ENCODE peak calls at places on chromosomes 3 and 15, in seven cellular contexts. M, F, R, Y, O, L and Q are unnamed samples.

GRCh38 chr3:106628407-106628806 is 748.8 kb upstream of the CCDC54 start:
- DNase-seq in M (peak; percentile 46), F (no peak), R (no peak), Y (no peak), O (peak; percentile 4), L (no peak), Q (no peak)

GRCh38 chr3:185847506-185847905 is 22.7 kb upstream of the IGF2BP2 start:
- DNase-seq in M (no peak), F (no peak), R (no peak), Y (no peak), O (no peak), L (no peak), Q (no peak)

GRCh38 chr3:178200316-178200715 is 335.9 kb upstream of the KCNMB2 start:
- DNase-seq in M (no peak), F (no peak), R (no peak), Y (no peak), O (no peak), L (no peak), Q (no peak)

GRCh38 chr15:77012868-77013267 is 17.9 kb downstream of the PSTPIP1 start:
- DNase-seq in M (no peak), F (peak; percentile 44), R (no peak), Y (no peak), O (no peak), L (peak; percentile 60), Q (no peak)

GRCh38 chr3:179148446-179149238 is 485 bp downstream of the PIK3CA start:
- DNase-seq in M (peak; percentile 10), F (peak; percentile 58), R (no peak), Y (peak; percentile 82), O (peak; percentile 64), L (peak; percentile 63), Q (peak; percentile 62)

GRCh38 chr15:43800286-43801136 is at the start of gene HYPK:
- DNase-seq in M (peak; percentile 82), F (peak; percentile 93), R (peak; percentile 90), Y (peak; percentile 91), O (peak; percentile 87), L (peak; percentile 92), Q (peak; percentile 84)

GRCh38 chr15:78076231-78077052 is 1.1 kb downstream of the TBC1D2B start:
- DNase-seq in M (no peak), F (no peak), R (no peak), Y (peak; percentile 48), O (no peak), L (no peak), Q (peak; percentile 41)

GRCh38 chr15:71362556-71362955 is 247.3 kb downstream of the THSD4 start:
- DNase-seq in M (no peak), F (no peak), R (no peak), Y (no peak), O (no peak), L (no peak), Q (no peak)

GRCh38 chr3:12750223-12750622 is 8.8 kb downstream of the TMEM40 start:
- DNase-seq in M (peak; percentile 79), F (peak; percentile 42), R (no peak), Y (no peak), O (peak; percentile 88), L (no peak), Q (no peak)

GRCh38 chr15:92903956-92904831 is 4.1 kb downstream of the CHD2 start:
- DNase-seq in M (peak; percentile 98), F (peak; percentile 99), R (peak; percentile 100), Y (peak; percentile 99), O (peak; percentile 98), L (peak; percentile 99), Q (peak; percentile 98)

GRCh38 chr3:177835917-177836316 is 638.6 kb upstream of the TBL1XR1 start:
- DNase-seq in M (peak; percentile 79), F (no peak), R (no peak), Y (no peak), O (peak; percentile 73), L (no peak), Q (no peak)

GRCh38 chr3:89372456-89372855 is 265.0 kb downstream of the EPHA3 start:
- DNase-seq in M (no peak), F (no peak), R (no peak), Y (no peak), O (peak; percentile 39), L (no peak), Q (no peak)

GRCh38 chr15:57789225-57789624 is 82.7 kb downstream of the POLR2M start:
- DNase-seq in M (no peak), F (no peak), R (no peak), Y (no peak), O (no peak), L (no peak), Q (no peak)

GRCh38 chr15:77580991-77581682 is 51.6 kb downstream of the LINGO1 start:
- DNase-seq in M (no peak), F (no peak), R (no peak), Y (no peak), O (peak; percentile 13), L (no peak), Q (peak; percentile 68)

GRCh38 chr3:192819001-192819569 is 91.7 kb upstream of the FGF12 start:
- DNase-seq in M (peak; percentile 73), F (peak; percentile 81), R (no peak), Y (no peak), O (peak; percentile 89), L (peak; percentile 64), Q (no peak)

GRCh38 chr3:45994661-45995369 is 809 bp downstream of the FYCO1 start:
- DNase-seq in M (no peak), F (peak; percentile 64), R (no peak), Y (peak; percentile 72), O (peak; percentile 13), L (peak; percentile 65), Q (peak; percentile 4)

GRCh38 chr3:189316296-189317019 is 144.7 kb downstream of the TPRG1 start:
- DNase-seq in M (no peak), F (no peak), R (no peak), Y (no peak), O (no peak), L (no peak), Q (peak; percentile 68)

GRCh38 chr15:81270781-81271491 is 53.0 kb downstream of the STARD5 start:
- DNase-seq in M (peak; percentile 6), F (no peak), R (no peak), Y (no peak), O (no peak), L (peak; percentile 24), Q (no peak)

GRCh38 chr3:129562803-129563202 is 19.8 kb downstream of the H1-8 start:
- DNase-seq in M (no peak), F (no peak), R (no peak), Y (no peak), O (no peak), L (no peak), Q (no peak)

GRCh38 chr3:182364723-182365650 is 428.3 kb upstream of the ATP11B start:
- DNase-seq in M (no peak), F (no peak), R (no peak), Y (no peak), O (peak; percentile 88), L (no peak), Q (no peak)

GRCh38 chr15:40957581-40958051 is 4.3 kb downstream of the CHAC1 start:
- DNase-seq in M (no peak), F (no peak), R (no peak), Y (no peak), O (peak; percentile 50), L (no peak), Q (no peak)

GRCh38 chr3:30078736-30079135 is 527.7 kb upstream of the TGFBR2 start:
- DNase-seq in M (no peak), F (no peak), R (no peak), Y (no peak), O (no peak), L (no peak), Q (no peak)